ENCODE peak calls at places on chromosomes 16 and 17, in eight cellular contexts. R, A, Q, P, F, B, W and H are unnamed samples.

GRCh38 chr17:74379495-74380085 is 12.3 kb downstream of the GPR142 start:
- DNase-seq in R (peak), A (peak), Q (peak), P (peak), F (peak), B (peak), W (peak), H (peak)

GRCh38 chr16:78647019-78647418 is 547.6 kb downstream of the WWOX start:
- DNase-seq in R (no peak), A (no peak), Q (no peak), P (no peak), F (no peak), B (no peak), W (no peak), H (no peak)

GRCh38 chr16:48818257-48818656 is 208.3 kb upstream of the N4BP1 start:
- DNase-seq in R (no peak), A (no peak), Q (no peak), P (no peak), F (no peak), B (no peak), W (no peak), H (no peak)

GRCh38 chr17:69227536-69227935 is 1.1 kb downstream of the ABCA10 start:
- DNase-seq in R (no peak), A (no peak), Q (no peak), P (no peak), F (no peak), B (no peak), W (no peak), H (no peak)

GRCh38 chr17:62780273-62780672 is 27.8 kb downstream of the MARCHF10 start:
- DNase-seq in R (no peak), A (no peak), Q (no peak), P (no peak), F (no peak), B (no peak), W (no peak), H (no peak)

GRCh38 chr17:1548032-1548431 is 14.6 kb downstream of the PITPNA start:
- DNase-seq in R (no peak), A (no peak), Q (no peak), P (no peak), F (no peak), B (no peak), W (no peak), H (no peak)

GRCh38 chr17:10286324-10286723 is 86.5 kb downstream of the MYH13 start:
- DNase-seq in R (no peak), A (no peak), Q (no peak), P (no peak), F (no peak), B (no peak), W (no peak), H (no peak)

GRCh38 chr17:17702821-17703607 is 21.8 kb downstream of the RAI1 start:
- DNase-seq in R (peak), A (no peak), Q (no peak), P (no peak), F (no peak), B (no peak), W (peak), H (no peak)

GRCh38 chr16:10828851-10829331 is 10.3 kb upstream of the TVP23A start:
- DNase-seq in R (peak), A (no peak), Q (peak), P (no peak), F (peak), B (no peak), W (no peak), H (peak)

GRCh38 chr17:34487616-34488015 is 91.8 kb upstream of the TMEM132E start:
- DNase-seq in R (no peak), A (no peak), Q (no peak), P (no peak), F (no peak), B (no peak), W (no peak), H (no peak)

GRCh38 chr16:74611721-74612120 is 4.8 kb upstream of the GLG1 start:
- DNase-seq in R (no peak), A (no peak), Q (no peak), P (no peak), F (peak), B (no peak), W (no peak), H (no peak)

GRCh38 chr16:75064403-75065148 is 52.0 kb downstream of the LDHD start:
- DNase-seq in R (no peak), A (no peak), Q (no peak), P (no peak), F (no peak), B (no peak), W (no peak), H (no peak)

GRCh38 chr16:82782715-82783251 is 156.0 kb downstream of the CDH13 start:
- DNase-seq in R (peak), A (no peak), Q (no peak), P (no peak), F (no peak), B (no peak), W (no peak), H (no peak)

GRCh38 chr16:72723781-72724180 is 324.1 kb downstream of the ZFHX3 start:
- DNase-seq in R (no peak), A (no peak), Q (no peak), P (no peak), F (peak), B (no peak), W (no peak), H (no peak)

GRCh38 chr16:24208710-24209109 is 47.4 kb upstream of the CACNG3 start:
- DNase-seq in R (no peak), A (no peak), Q (no peak), P (no peak), F (no peak), B (no peak), W (no peak), H (no peak)